ENCODE peak calls at places on chromosomes 5 and 9, in ten cellular contexts. D, Y, F, W, M, H, N, I, R and O are unnamed samples.

GRCh38 chr5:138927979-138928378 is 52.8 kb upstream of the LRRTM2 start:
- DNase-seq in M (no peak), D (peak), W (peak), N (no peak), H (no peak), I (no peak), F (no peak), R (peak), Y (no peak), O (no peak)

GRCh38 chr5:106380736-106381135 is 1290.0 kb downstream of the EFNA5 start:
- DNase-seq in M (no peak), H (peak), I (no peak), D (no peak), R (no peak), Y (no peak), W (no peak), N (no peak), F (peak), O (no peak)

GRCh38 chr9:108151161-108151586 is 661.6 kb upstream of the KLF4 start:
- DNase-seq in H (no peak), Y (no peak), W (no peak), F (peak), N (no peak), R (no peak), M (no peak), I (no peak), D (no peak), O (no peak)

GRCh38 chr5:82707741-82708140 is 369.5 kb downstream of the TMEM167A start:
- DNase-seq in W (no peak), Y (no peak), H (peak), M (no peak), F (no peak), I (no peak), R (no peak), D (no peak), N (no peak), O (no peak)

GRCh38 chr9:124010665-124011321 is 775 bp upstream of the LHX2 start:
- DNase-seq in H (peak), Y (no peak), F (no peak), M (no peak), W (no peak), D (no peak), N (peak), R (peak), I (peak), O (no peak)

GRCh38 chr5:73957397-73958001 is 331.5 kb downstream of the ARHGEF28 start:
- DNase-seq in H (no peak), M (no peak), D (no peak), R (no peak), W (no peak), I (no peak), N (no peak), Y (no peak), F (no peak), O (no peak)

GRCh38 chr5:149730620-149731331 is 666 bp downstream of the PPARGC1B start:
- DNase-seq in M (no peak), F (no peak), H (peak), W (peak), R (peak), N (peak), D (peak), Y (no peak), I (peak), O (peak)

GRCh38 chr9:111413996-111414395 is 70.2 kb downstream of the ECPAS start:
- DNase-seq in R (no peak), N (no peak), D (no peak), W (no peak), H (no peak), I (no peak), Y (no peak), M (no peak), F (no peak), O (no peak)

GRCh38 chr5:168292783-168293696 is 1.6 kb downstream of the WWC1 start:
- DNase-seq in F (no peak), M (no peak), H (no peak), W (no peak), D (no peak), N (no peak), I (no peak), Y (no peak), R (no peak), O (peak)
- H3K27ac ChIP-seq in F (no peak), M (no peak), H (no peak), W (peak), D (no peak), N (no peak), I (no peak), Y (no peak), R (no peak), O (no peak)

GRCh38 chr5:15796096-15796495 is 296.1 kb downstream of the FBXL7 start:
- DNase-seq in W (no peak), Y (no peak), N (no peak), H (no peak), M (no peak), F (no peak), I (no peak), R (no peak), D (no peak), O (no peak)

GRCh38 chr5:15797116-15797515 is 297.1 kb downstream of the FBXL7 start:
- DNase-seq in F (no peak), N (no peak), D (no peak), W (no peak), Y (no peak), M (no peak), H (no peak), I (no peak), R (no peak), O (no peak)

GRCh38 chr5:15796557-15796956 is 296.6 kb downstream of the FBXL7 start:
- DNase-seq in W (no peak), M (no peak), Y (no peak), H (no peak), N (no peak), F (no peak), I (no peak), D (no peak), R (no peak), O (no peak)

GRCh38 chr5:15791859-15792258 is 291.9 kb downstream of the FBXL7 start:
- DNase-seq in D (no peak), H (no peak), I (no peak), N (no peak), R (no peak), F (peak), Y (no peak), M (no peak), W (no peak), O (no peak)

DNA sequence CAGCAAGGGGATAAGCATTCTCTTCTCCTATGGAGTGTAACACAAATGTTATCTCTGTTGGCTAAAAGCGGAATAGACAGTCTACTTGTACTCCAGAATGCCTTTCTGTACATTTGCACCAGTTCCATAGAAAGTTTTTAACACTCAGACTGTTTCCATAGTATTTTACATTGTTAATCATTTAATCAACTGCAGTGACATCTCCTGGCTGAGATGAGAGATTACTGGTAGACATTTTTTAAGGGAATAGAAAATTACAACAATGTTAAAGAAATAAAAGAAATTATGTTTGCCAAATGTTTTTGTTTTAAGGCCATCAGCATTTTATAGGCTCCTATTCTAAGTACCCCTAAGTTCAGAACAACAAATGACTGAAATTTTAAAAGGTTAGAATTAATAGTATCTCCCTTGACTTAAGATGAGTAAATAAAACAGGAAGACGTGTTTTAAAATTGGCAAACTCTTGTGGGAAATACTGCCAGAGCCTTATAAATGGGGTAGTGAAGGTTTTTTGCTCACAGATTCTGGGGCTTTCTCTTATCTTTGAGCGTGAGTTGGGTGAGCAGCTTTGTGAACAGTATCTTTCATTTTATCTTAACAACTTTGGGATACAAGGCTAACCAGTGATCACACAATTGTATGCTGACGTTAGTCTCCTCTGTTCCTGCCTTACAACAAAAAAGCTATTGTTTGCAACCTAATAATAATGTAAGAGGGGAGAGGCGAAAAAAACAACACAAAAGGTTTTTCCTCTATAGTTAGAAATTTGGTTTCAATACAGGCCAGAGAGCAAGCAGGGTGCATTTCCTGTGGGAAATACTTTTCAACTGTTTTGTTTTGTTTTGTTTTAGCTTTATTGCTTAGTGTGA is 294.4 kb downstream of the FBXL7 start:
- DNase-seq in Y (no peak), W (no peak), N (no peak), M (no peak), R (no peak), F (no peak), D (no peak), H (no peak), I (no peak), O (no peak)
- TF ChIP-seq CTCF in Y (peak), W (no peak), N (peak), M (peak), R (no peak), F (peak), D (peak), H (peak), I (peak), O (no peak)

GRCh38 chr9:95155211-95155610 is 162.3 kb downstream of the FANCC start:
- DNase-seq in I (no peak), D (no peak), M (no peak), R (no peak), N (no peak), H (no peak), Y (no peak), F (no peak), W (no peak), O (no peak)
- H3K27ac ChIP-seq in I (no peak), D (no peak), M (no peak), R (no peak), N (no peak), H (no peak), Y (no peak), F (no peak), W (no peak), O (no peak)

DNA sequence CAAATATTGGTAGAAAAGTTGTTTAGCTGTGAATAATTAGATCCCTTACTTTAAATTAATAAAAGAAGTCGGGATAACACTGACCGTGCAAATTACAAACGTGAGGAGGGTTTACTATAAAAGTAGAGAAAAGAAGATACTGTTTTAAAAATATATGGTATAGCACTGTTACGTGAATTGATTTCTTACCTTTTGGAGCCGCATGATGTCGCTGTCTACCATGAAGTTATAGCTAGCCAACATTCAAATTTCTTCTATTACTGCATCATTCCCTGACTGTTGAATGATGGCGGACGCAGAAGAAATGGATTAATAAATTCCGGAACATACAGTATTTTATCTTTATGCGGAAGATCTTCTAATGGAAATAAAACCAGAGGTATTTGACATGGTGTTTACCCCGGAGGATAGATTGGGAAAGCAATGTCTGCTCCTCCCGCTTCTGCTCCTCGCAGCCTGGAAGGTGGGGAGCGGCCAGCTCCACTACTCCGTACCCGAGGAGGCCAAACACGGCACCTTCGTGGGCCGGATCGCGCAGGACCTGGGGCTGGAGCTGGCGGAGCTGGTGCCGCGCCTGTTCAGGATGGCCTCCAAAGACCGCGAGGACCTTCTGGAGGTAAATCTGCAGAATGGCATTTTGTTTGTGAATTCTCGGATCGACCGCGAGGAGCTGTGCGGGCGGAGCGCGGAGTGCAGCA is at the start of gene PCDHA6:
- DNase-seq in M (no peak), I (no peak), N (no peak), D (no peak), H (no peak), R (peak), W (no peak), Y (no peak), F (no peak), O (no peak)
- TF ChIP-seq CTCF in M (no peak), I (no peak), N (no peak), D (no peak), H (no peak), R (no peak), W (no peak), Y (no peak), F (no peak), O (no peak)

DNA sequence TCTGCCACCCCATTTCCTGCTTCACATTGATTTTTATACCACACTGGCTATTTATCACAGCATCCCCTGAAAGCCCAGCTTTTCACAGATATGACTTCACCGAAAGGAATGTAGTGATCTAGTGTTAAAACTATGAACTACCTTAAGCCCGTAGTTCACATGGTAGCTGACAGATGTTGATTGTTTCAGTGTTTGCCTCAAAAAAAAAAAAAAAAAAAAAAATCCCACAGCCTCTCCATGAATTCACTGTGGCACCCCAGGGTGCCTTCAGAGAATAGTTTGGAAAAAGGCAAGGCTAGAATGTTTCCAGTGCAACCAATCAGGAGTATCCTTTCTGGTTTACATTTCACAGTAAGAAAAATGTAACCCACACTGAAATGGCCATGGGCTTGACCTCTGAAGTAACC is 37.1 kb downstream of the GLIS3 start:
- DNase-seq in Y (no peak), D (no peak), W (no peak), R (no peak), H (peak), I (no peak), F (peak), N (no peak), M (no peak), O (no peak)
- H3K27ac ChIP-seq in Y (no peak), D (no peak), W (no peak), R (peak), H (peak), I (no peak), F (peak), N (no peak), M (no peak), O (no peak)

GRCh38 chr9:2838984-2839367 is 4.9 kb downstream of the PUM3 start:
- DNase-seq in I (no peak), F (no peak), Y (no peak), H (no peak), N (no peak), D (no peak), R (no peak), M (no peak), W (no peak), O (no peak)

GRCh38 chr9:2833096-2833495 is 10.8 kb downstream of the PUM3 start:
- DNase-seq in W (no peak), Y (no peak), N (no peak), F (no peak), M (no peak), H (no peak), D (no peak), I (no peak), R (no peak), O (no peak)

GRCh38 chr9:2838356-2838983 is 5.4 kb downstream of the PUM3 start:
- DNase-seq in I (no peak), H (no peak), F (no peak), N (no peak), M (no peak), Y (no peak), R (no peak), D (no peak), W (no peak), O (no peak)

GRCh38 chr9:2837915-2838314 is 6.0 kb downstream of the PUM3 start:
- DNase-seq in R (no peak), I (no peak), F (no peak), D (no peak), M (no peak), W (no peak), Y (no peak), H (no peak), N (no peak), O (no peak)
- TF ChIP-seq CTCF in R (no peak), I (no peak), F (no peak), D (peak), M (no peak), W (peak), Y (peak), H (peak), N (peak), O (no peak)

GRCh38 chr9:109455391-109455790 is 42.7 kb downstream of the PTPN3 start:
- DNase-seq in D (no peak), R (no peak), N (no peak), M (no peak), F (no peak), H (no peak), I (no peak), Y (no peak), W (no peak), O (no peak)
- H3K27ac ChIP-seq in D (no peak), R (no peak), N (no peak), M (no peak), F (no peak), H (no peak), I (no peak), Y (no peak), W (no peak), O (no peak)